ENCODE peak calls at places on chromosomes 5 and 9, in six cellular contexts. A is DMS79, M is fibroblast of lung, Q is neural progenitor cell, H is body of pancreas, P is ELR. B is an unnamed sample.
A peak's percentile ranks its signal among the peaks of the same experiment; 100 is the strongest.

GRCh38 chr9:127875306-127875966 is 2.0 kb downstream of the AK1 start:
- DNase-seq in A (no peak), M (peak; percentile 80), Q (no peak), H (no peak), P (peak; percentile 53), B (no peak)

GRCh38 chr5:10858307-10858706 is 97.3 kb upstream of the DAP start:
- DNase-seq in A (no peak), M (no peak), Q (no peak), H (no peak), P (no peak), B (no peak)

GRCh38 chr5:82922086-82922734 is 155.0 kb downstream of the TMEM167A start:
- DNase-seq in A (no peak), M (no peak), Q (peak; percentile 61), H (no peak), P (no peak), B (no peak)

GRCh38 chr9:127557466-127557869 is 54.6 kb upstream of the STXBP1 start:
- DNase-seq in A (no peak), M (no peak), Q (peak; percentile 53), H (no peak), P (peak; percentile 78), B (no peak)

GRCh38 chr5:86757824-86758223 is 140.1 kb downstream of the COX7C start:
- DNase-seq in A (no peak), M (peak; percentile 69), Q (no peak), H (no peak), P (no peak), B (peak; percentile 97)

GRCh38 chr5:9245071-9245470 is 300.8 kb downstream of the SEMA5A start:
- DNase-seq in A (no peak), M (peak; percentile 36), Q (no peak), H (no peak), P (peak; percentile 40), B (no peak)

GRCh38 chr9:77218612-77219011 is 41.3 kb downstream of the VPS13A start:
- DNase-seq in A (no peak), M (peak; percentile 79), Q (no peak), H (no peak), P (peak; percentile 83), B (no peak)

GRCh38 chr9:99859395-99859980 is 37.8 kb downstream of the NR4A3 start:
- DNase-seq in A (no peak), M (peak; percentile 19), Q (peak; percentile 64), H (no peak), P (peak; percentile 56), B (no peak)

GRCh38 chr5:54021413-54022155 is 288.8 kb downstream of the ARL15 start:
- DNase-seq in A (no peak), M (peak; percentile 29), Q (no peak), H (no peak), P (peak; percentile 55), B (no peak)

GRCh38 chr9:3516667-3517330 is 9.0 kb downstream of the RFX3 start:
- DNase-seq in A (no peak), M (peak; percentile 33), Q (no peak), H (no peak), P (no peak), B (no peak)

GRCh38 chr5:126676195-126676624 is 75.5 kb downstream of the PHAX start:
- DNase-seq in A (no peak), M (peak; percentile 48), Q (peak; percentile 68), H (peak; percentile 63), P (peak; percentile 72), B (peak; percentile 48)

GRCh38 chr9:122191519-122191918 is 31.8 kb downstream of the MORN5 start:
- DNase-seq in A (peak; percentile 81), M (no peak), Q (no peak), H (no peak), P (no peak), B (no peak)

GRCh38 chr5:163571755-163572154 is 66.3 kb downstream of the MAT2B start:
- DNase-seq in A (no peak), M (peak; percentile 98), Q (no peak), H (no peak), P (peak; percentile 90), B (peak; percentile 95)

GRCh38 chr9:138025908-138026307 is 148.3 kb downstream of the CACNA1B start:
- DNase-seq in A (no peak), M (no peak), Q (no peak), H (no peak), P (no peak), B (no peak)

GRCh38 chr9:30944741-30945280 is 1439.6 kb upstream of the ACO1 start:
- DNase-seq in A (no peak), M (no peak), Q (no peak), H (no peak), P (no peak), B (no peak)

GRCh38 chr5:3734621-3735020 is 139.0 kb downstream of the IRX1 start:
- DNase-seq in A (no peak), M (no peak), Q (no peak), H (no peak), P (no peak), B (no peak)

GRCh38 chr5:55636711-55637110 is 75.4 kb downstream of the SLC38A9 start:
- DNase-seq in A (no peak), M (peak; percentile 23), Q (peak; percentile 12), H (peak; percentile 39), P (peak; percentile 54), B (no peak)

GRCh38 chr9:34493972-34494535 is 28.7 kb downstream of the ENHO start:
- DNase-seq in A (no peak), M (peak; percentile 42), Q (peak; percentile 84), H (peak; percentile 48), P (peak; percentile 58), B (no peak)

GRCh38 chr5:112351225-112351624 is 67.9 kb downstream of the EPB41L4A start:
- DNase-seq in A (no peak), M (no peak), Q (no peak), H (no peak), P (no peak), B (no peak)

GRCh38 chr9:98880311-98881015 is 63.2 kb upstream of the COL15A1 start:
- DNase-seq in A (no peak), M (no peak), Q (no peak), H (peak; percentile 78), P (no peak), B (no peak)

GRCh38 chr5:10250804-10251276 is 760 bp downstream of the CCT5 start:
- DNase-seq in A (no peak), M (peak; percentile 39), Q (peak; percentile 31), H (no peak), P (peak; percentile 49), B (no peak)

GRCh38 chr5:55570026-55570425 is 35.3 kb upstream of the PLPP1 start:
- DNase-seq in A (no peak), M (peak; percentile 90), Q (peak; percentile 10), H (no peak), P (peak; percentile 3), B (no peak)

B was measured in DMS 273 treated with DMSO at 0.1 percent for 48 hours.